ENCODE peak calls at places on chromosomes 3 and 15, in ten cellular contexts. P is heart left ventricle; K is ACHN; Q is ELR; I is A673; Y is NCI-H2081; S is activated naive CD4-positive, alpha-beta T cell; G is ELF-1; E is Kasumi-1; H is GM12865. T is an unnamed sample.

GRCh38 chr3:129686941-129687340 is 80.5 kb upstream of the PLXND1 start:
- DNase-seq in K (peak), Q (no peak), E (no peak), G (no peak), I (no peak), S (no peak), Y (peak), P (no peak), H (no peak), T (peak)

GRCh38 chr15:69092159-69092558 is 68.3 kb upstream of the GLCE start:
- DNase-seq in S (no peak), H (no peak), I (no peak), Y (no peak), E (no peak), P (no peak), Q (peak), K (peak), G (no peak), T (peak)

GRCh38 chr3:8204846-8205624 is 296.6 kb upstream of the LMCD1 start:
- DNase-seq in H (no peak), Y (no peak), K (no peak), E (no peak), G (no peak), S (no peak), P (no peak), Q (no peak), I (peak), T (no peak)

GRCh38 chr15:49242820-49243219 is 72.8 kb downstream of the GALK2 start:
- DNase-seq in K (peak), Q (peak), G (no peak), S (no peak), I (no peak), H (no peak), P (no peak), E (no peak), Y (no peak), T (peak)

GRCh38 chr3:65979731-65980130 is 59.0 kb downstream of the MAGI1 start:
- DNase-seq in G (no peak), Y (no peak), H (no peak), P (no peak), S (no peak), Q (peak), E (no peak), K (no peak), I (no peak), T (no peak)

GRCh38 chr3:56408761-56409196 is 59.5 kb downstream of the ERC2 start:
- DNase-seq in H (no peak), Y (no peak), G (no peak), K (no peak), Q (no peak), E (no peak), P (no peak), I (no peak), S (no peak), T (no peak)

GRCh38 chr15:90478981-90479481 is 50.7 kb upstream of the CRTC3 start:
- DNase-seq in Q (peak), E (no peak), P (no peak), I (peak), G (no peak), Y (no peak), S (no peak), H (no peak), K (no peak), T (no peak)

GRCh38 chr15:99414755-99415731 is 150.7 kb upstream of the MEF2A start:
- DNase-seq in G (no peak), I (no peak), Y (no peak), S (no peak), E (no peak), P (no peak), Q (peak), K (no peak), H (no peak), T (no peak)

GRCh38 chr15:52010633-52011595 is 8.1 kb upstream of the MAPK6 start:
- DNase-seq in S (no peak), E (no peak), G (no peak), K (peak), H (peak), P (no peak), Q (peak), I (no peak), Y (no peak), T (no peak)

GRCh38 chr3:99969133-99969532 is 145.2 kb downstream of the FILIP1L start:
- DNase-seq in G (no peak), Q (no peak), K (no peak), S (no peak), I (no peak), E (no peak), P (no peak), Y (no peak), H (no peak), T (peak)